ENCODE peak calls at places on chromosomes 12 and 14, in eight cellular contexts. T is mammary epithelial cell, G is testis, N is IMR-90, S is cardiac muscle cell, F is psoas muscle, I is Peyer's patch, V is hepatocyte. P is an unnamed sample.
A peak's percentile ranks its signal among the peaks of the same experiment; 100 is the strongest.

GRCh38 chr12:62123721-62124203 is 136.4 kb upstream of the USP15 start:
- DNase-seq in V (peak; percentile 76), I (no peak), T (peak; percentile 38), G (peak; percentile 48), S (peak; percentile 59), F (no peak), N (peak; percentile 56), P (peak; percentile 35)

GRCh38 chr12:65871865-65872645 is 47.8 kb downstream of the HMGA2 start:
- DNase-seq in S (no peak), I (no peak), T (no peak), G (no peak), V (no peak), N (no peak), F (no peak), P (no peak)

GRCh38 chr14:76954791-76955190 is 73.7 kb downstream of the IRF2BPL start:
- DNase-seq in N (no peak), F (no peak), I (no peak), G (no peak), V (no peak), S (no peak), T (no peak), P (no peak)

GRCh38 chr14:71363961-71364360 is 456.7 kb downstream of the PCNX1 start:
- DNase-seq in G (peak; percentile 44), S (no peak), F (no peak), V (peak; percentile 14), I (no peak), T (no peak), N (peak; percentile 79), P (no peak)

GRCh38 chr14:75794615-75795038 is 133.6 kb downstream of the TTLL5 start:
- DNase-seq in S (peak; percentile 31), N (peak; percentile 72), G (no peak), V (peak; percentile 45), I (no peak), T (peak; percentile 42), F (no peak), P (no peak)

GRCh38 chr12:30687265-30687986 is 8.2 kb downstream of the IPO8 start:
- DNase-seq in V (no peak), N (peak; percentile 31), F (no peak), G (no peak), I (no peak), T (no peak), S (no peak), P (no peak)

GRCh38 chr12:31929140-31929526 is 30.1 kb upstream of the RESF1 start:
- DNase-seq in T (no peak), I (no peak), S (no peak), N (no peak), V (no peak), G (no peak), F (no peak), P (no peak)

GRCh38 chr12:4506870-4507269 is 31.8 kb upstream of the RAD51AP1 start:
- DNase-seq in V (no peak), S (no peak), T (peak; percentile 79), N (peak; percentile 84), G (no peak), F (no peak), I (no peak), P (no peak)

GRCh38 chr12:62484234-62484633 is 17.6 kb downstream of the MON2 start:
- DNase-seq in V (no peak), T (peak; percentile 32), S (no peak), N (no peak), F (no peak), I (no peak), G (no peak), P (no peak)

GRCh38 chr14:32352631-32353030 is 23.5 kb downstream of the AKAP6 start:
- DNase-seq in I (no peak), T (no peak), S (no peak), V (no peak), G (no peak), F (no peak), N (no peak), P (no peak)
- H3K4me1 ChIP-seq in I (no peaks in the 10 kb centered on the region), T (peaks cover 14% of the 10 kb centered on the region), S (no peaks in the 10 kb centered on the region), V (no peaks in the 10 kb centered on the region), G (no peaks in the 10 kb centered on the region), F (no peaks in the 10 kb centered on the region), N (peaks cover 2% of the 10 kb centered on the region), P (no peaks in the 10 kb centered on the region)

DNA sequence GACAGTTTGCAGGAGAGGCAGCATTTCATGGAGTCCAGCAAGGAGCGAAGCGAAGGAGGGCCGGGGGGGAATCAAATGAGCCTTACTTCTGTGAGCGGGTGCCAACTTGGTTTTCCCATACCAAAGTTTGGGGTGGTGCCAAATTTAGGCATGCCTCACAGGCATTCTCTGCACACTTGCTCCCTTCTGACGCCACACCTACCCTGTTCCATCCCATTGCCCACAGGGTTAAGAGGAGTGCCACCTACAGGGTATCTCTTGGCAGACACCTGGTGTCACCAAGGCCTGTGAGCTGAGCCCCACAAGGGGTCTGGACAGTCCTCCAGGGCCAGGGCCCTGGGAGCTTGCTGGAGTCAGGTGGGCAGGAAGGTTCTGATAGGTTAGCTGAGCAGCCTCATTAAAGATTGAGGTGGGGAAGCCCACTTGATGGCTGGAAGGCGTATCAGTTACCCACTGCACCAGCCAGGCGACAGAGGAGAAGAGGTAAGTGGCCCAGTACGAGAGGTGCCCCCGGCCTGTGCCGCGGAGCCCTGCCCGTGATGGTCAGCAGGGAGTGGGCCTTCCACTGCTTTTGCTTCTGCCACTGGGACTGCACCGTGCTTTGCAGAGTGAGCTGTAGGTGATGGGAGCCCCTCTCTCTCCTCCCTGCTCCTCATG is 45.2 kb downstream of the DEGS2 start:
- DNase-seq in I (no peak), G (no peak), S (no peak), N (no peak), F (no peak), V (no peak), T (no peak), P (no peak)
- TF ChIP-seq CTCF in I (no peak), G (no peak), S (no peak), N (no peak), F (no peak), V (no peak), T (no peak), P (no peak)

GRCh38 chr14:102775855-102776760 is 1.1 kb upstream of the TRAF3 start:
- DNase-seq in V (peak; percentile 72), I (peak; percentile 82), F (peak; percentile 23), S (peak; percentile 27), T (peak; percentile 50), G (peak; percentile 34), N (peak; percentile 80), P (peak; percentile 20)
- H3K4me1 ChIP-seq in V (peaks cover 12% of the 10 kb centered on the region), I (peaks cover 13% of the 10 kb centered on the region), F (peaks cover 12% of the 10 kb centered on the region), S (peaks cover 9% of the 10 kb centered on the region), T (peaks cover 25% of the 10 kb centered on the region), G (peaks cover 18% of the 10 kb centered on the region), N (peaks cover 14% of the 10 kb centered on the region), P (peaks cover 15% of the 10 kb centered on the region)

GRCh38 chr12:118706437-118706836 is 274.9 kb upstream of the SRRM4 start:
- DNase-seq in G (no peak), N (no peak), F (no peak), I (no peak), V (no peak), S (no peak), T (no peak), P (no peak)

DNA sequence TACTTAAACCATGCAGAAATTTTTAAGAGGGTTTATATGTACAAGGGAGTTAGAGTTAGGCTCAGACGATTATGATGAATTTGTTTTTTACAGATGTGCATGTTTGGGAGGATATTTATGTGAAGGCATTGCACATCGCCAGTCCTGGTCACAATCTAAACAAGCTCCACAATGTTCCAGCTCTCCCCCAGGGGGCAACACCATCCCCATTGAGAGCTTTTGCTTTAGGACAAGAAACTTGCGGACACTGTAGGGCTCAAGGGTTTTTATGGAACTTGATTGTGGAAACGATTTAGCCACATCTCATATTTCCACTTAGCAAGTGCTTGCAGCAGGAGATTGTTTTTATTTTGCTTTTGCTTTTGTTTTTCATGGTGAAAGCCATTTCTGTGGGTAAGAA is 276.8 kb upstream of the SRRM4 start:
- DNase-seq in T (no peak), S (no peak), I (no peak), F (no peak), V (no peak), G (no peak), N (no peak), P (no peak)
- TF ChIP-seq CTCF in T (no peak), S (no peak), I (no peak), F (no peak), V (no peak), G (no peak), N (no peak), P (peak; percentile 13)

GRCh38 chr14:21263284-21264024 is 5.8 kb downstream of the HNRNPC start:
- DNase-seq in G (no peak), V (no peak), S (no peak), N (peak; percentile 49), F (no peak), I (no peak), T (no peak), P (no peak)

GRCh38 chr14:21264025-21264801 is 5.0 kb downstream of the HNRNPC start:
- DNase-seq in G (no peak), T (peak; percentile 80), N (peak; percentile 91), F (no peak), S (no peak), V (no peak), I (no peak), P (no peak)

GRCh38 chr14:21258889-21259787 is 10.1 kb downstream of the HNRNPC start:
- DNase-seq in N (no peak), F (no peak), S (no peak), G (no peak), T (no peak), I (no peak), V (no peak), P (no peak)

GRCh38 chr14:21262410-21262809 is 6.8 kb downstream of the HNRNPC start:
- DNase-seq in I (no peak), N (no peak), S (no peak), F (no peak), G (no peak), V (no peak), T (no peak), P (no peak)

DNA sequence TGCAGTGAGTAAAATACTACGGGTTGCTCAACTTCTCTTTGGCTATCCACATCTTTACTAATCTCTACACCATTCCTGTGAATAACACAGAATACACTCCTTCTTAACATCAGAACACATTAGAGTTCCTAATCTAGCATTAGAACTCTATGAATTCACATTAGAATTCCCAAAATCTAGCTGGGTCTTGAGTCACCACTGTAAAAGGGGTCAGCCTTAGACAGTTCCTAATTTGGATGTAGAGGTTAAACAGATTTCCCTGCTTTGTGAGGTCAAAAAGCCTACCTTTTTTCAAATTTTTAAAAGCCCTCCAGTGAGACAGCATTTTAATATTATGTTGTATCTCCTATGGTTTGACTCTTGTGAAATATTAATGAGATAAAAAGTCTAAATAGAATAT is 7.4 kb downstream of the HNRNPC start:
- DNase-seq in V (no peak), I (no peak), F (no peak), S (no peak), T (no peak), G (no peak), N (no peak), P (no peak)
- H3K4me1 ChIP-seq in V (peaks cover 59% of the 10 kb centered on the region), I (peaks cover 15% of the 10 kb centered on the region), F (peaks cover 94% of the 10 kb centered on the region), S (peaks cover 52% of the 10 kb centered on the region), T (peaks cover 43% of the 10 kb centered on the region), G (peaks cover 36% of the 10 kb centered on the region), N (peaks cover 10% of the 10 kb centered on the region), P (peaks cover 2% of the 10 kb centered on the region)